ENCODE peak calls at places on chromosomes 16 and 17, in six cellular contexts. One of them, this sample, is unnamed.

GRCh38 chr16:27103954-27104353 is 37.2 kb downstream of the C16orf82 start:
- DNase-seq in substantia nigra: no peak
- DNase-seq in naive thymus-derived CD4-positive, alpha-beta T cell: no peak
- DNase-seq in PC-3: no peak
- DNase-seq in right atrium auricular region: no peak
- DNase-seq in fibroblast of lung: no peak
- DNase-seq in this sample: no peak

GRCh38 chr17:30395398-30396022 is 16.8 kb downstream of the CPD start:
- DNase-seq in naive thymus-derived CD4-positive, alpha-beta T cell: no peak
- DNase-seq in substantia nigra: no peak
- DNase-seq in fibroblast of lung: no peak
- DNase-seq in PC-3: no peak
- DNase-seq in right atrium auricular region: no peak
- DNase-seq in this sample: no peak

GRCh38 chr16:82750078-82750477 is 123.3 kb downstream of the CDH13 start:
- DNase-seq in PC-3: no peak
- DNase-seq in fibroblast of lung: no peak
- DNase-seq in naive thymus-derived CD4-positive, alpha-beta T cell: no peak
- DNase-seq in substantia nigra: no peak
- DNase-seq in right atrium auricular region: no peak
- DNase-seq in this sample: no peak

GRCh38 chr16:81575307-81575706 is 130.7 kb downstream of the CMIP start:
- DNase-seq in PC-3: no peak
- DNase-seq in substantia nigra: no peak
- DNase-seq in fibroblast of lung: no peak
- DNase-seq in right atrium auricular region: no peak
- DNase-seq in naive thymus-derived CD4-positive, alpha-beta T cell: no peak
- DNase-seq in this sample: no peak

GRCh38 chr17:19740933-19741332 is 7.2 kb downstream of the ALDH3A1 start:
- DNase-seq in substantia nigra: no peak
- DNase-seq in PC-3: no peak
- DNase-seq in fibroblast of lung: no peak
- DNase-seq in naive thymus-derived CD4-positive, alpha-beta T cell: no peak
- DNase-seq in right atrium auricular region: no peak
- DNase-seq in this sample: no peak

GRCh38 chr16:27806986-27807385 is 256.5 kb downstream of the GSG1L start:
- DNase-seq in substantia nigra: no peak
- DNase-seq in fibroblast of lung: no peak
- DNase-seq in PC-3: no peak
- DNase-seq in right atrium auricular region: no peak
- DNase-seq in naive thymus-derived CD4-positive, alpha-beta T cell: no peak
- DNase-seq in this sample: no peak

GRCh38 chr17:48997103-48997826 is at the start of gene IGF2BP1:
- DNase-seq in fibroblast of lung: peak
- DNase-seq in right atrium auricular region: peak
- DNase-seq in PC-3: no peak
- DNase-seq in naive thymus-derived CD4-positive, alpha-beta T cell: no peak
- DNase-seq in substantia nigra: no peak
- DNase-seq in this sample: no peak

GRCh38 chr16:71500964-71501363 is 11.8 kb upstream of the ZNF19 start:
- DNase-seq in right atrium auricular region: no peak
- DNase-seq in naive thymus-derived CD4-positive, alpha-beta T cell: no peak
- DNase-seq in PC-3: no peak
- DNase-seq in substantia nigra: no peak
- DNase-seq in fibroblast of lung: no peak
- DNase-seq in this sample: no peak

GRCh38 chr17:62898239-62898864 is 67.7 kb upstream of the TANC2 start:
- DNase-seq in naive thymus-derived CD4-positive, alpha-beta T cell: no peak
- DNase-seq in PC-3: no peak
- DNase-seq in right atrium auricular region: no peak
- DNase-seq in substantia nigra: no peak
- DNase-seq in fibroblast of lung: no peak
- DNase-seq in this sample: no peak

GRCh38 chr17:56661906-56662305 is 68.4 kb downstream of the NOG start:
- DNase-seq in fibroblast of lung: no peak
- DNase-seq in substantia nigra: no peak
- DNase-seq in right atrium auricular region: no peak
- DNase-seq in PC-3: no peak
- DNase-seq in naive thymus-derived CD4-positive, alpha-beta T cell: no peak
- DNase-seq in this sample: no peak

GRCh38 chr17:37830151-37830993 is 85.5 kb upstream of the HNF1B start:
- DNase-seq in substantia nigra: no peak
- DNase-seq in fibroblast of lung: no peak
- DNase-seq in PC-3: no peak
- DNase-seq in right atrium auricular region: no peak
- DNase-seq in naive thymus-derived CD4-positive, alpha-beta T cell: no peak
- DNase-seq in this sample: no peak

GRCh38 chr17:6137716-6138502 is 67.7 kb downstream of the WSCD1 start:
- DNase-seq in right atrium auricular region: no peak
- DNase-seq in substantia nigra: no peak
- DNase-seq in PC-3: no peak
- DNase-seq in fibroblast of lung: no peak
- DNase-seq in naive thymus-derived CD4-positive, alpha-beta T cell: no peak
- DNase-seq in this sample: no peak

GRCh38 chr16:87551487-87551886 is 50.8 kb upstream of the JPH3 start:
- DNase-seq in PC-3: no peak
- DNase-seq in right atrium auricular region: no peak
- DNase-seq in fibroblast of lung: no peak
- DNase-seq in naive thymus-derived CD4-positive, alpha-beta T cell: no peak
- DNase-seq in substantia nigra: no peak
- DNase-seq in this sample: no peak

GRCh38 chr17:20189322-20189721 is 180.2 kb downstream of the SPECC1 start:
- DNase-seq in PC-3: peak
- DNase-seq in fibroblast of lung: peak
- DNase-seq in substantia nigra: peak
- DNase-seq in naive thymus-derived CD4-positive, alpha-beta T cell: no peak
- DNase-seq in right atrium auricular region: no peak
- DNase-seq in this sample: peak

GRCh38 chr16:24544640-24545039 is 5.3 kb downstream of the RBBP6 start:
- DNase-seq in substantia nigra: no peak
- DNase-seq in right atrium auricular region: no peak
- DNase-seq in fibroblast of lung: peak
- DNase-seq in PC-3: no peak
- DNase-seq in naive thymus-derived CD4-positive, alpha-beta T cell: no peak
- DNase-seq in this sample: no peak

GRCh38 chr16:52561910-52562741 is 15.2 kb upstream of the TOX3 start:
- DNase-seq in fibroblast of lung: no peak
- DNase-seq in substantia nigra: no peak
- DNase-seq in naive thymus-derived CD4-positive, alpha-beta T cell: no peak
- DNase-seq in right atrium auricular region: no peak
- DNase-seq in PC-3: no peak
- DNase-seq in this sample: no peak

GRCh38 chr17:81373536-81374160 is 21.6 kb upstream of the BAHCC1 start:
- DNase-seq in right atrium auricular region: no peak
- DNase-seq in substantia nigra: no peak
- DNase-seq in fibroblast of lung: no peak
- DNase-seq in PC-3: no peak
- DNase-seq in naive thymus-derived CD4-positive, alpha-beta T cell: no peak
- DNase-seq in this sample: no peak

GRCh38 chr17:65954148-65954449 is 237.8 kb downstream of the CEP112 start:
- DNase-seq in substantia nigra: no peak
- DNase-seq in naive thymus-derived CD4-positive, alpha-beta T cell: no peak
- DNase-seq in PC-3: no peak
- DNase-seq in right atrium auricular region: no peak
- DNase-seq in fibroblast of lung: no peak
- DNase-seq in this sample: no peak

GRCh38 chr16:73037845-73038570 is 9.9 kb downstream of the ZFHX3 start:
- DNase-seq in right atrium auricular region: no peak
- DNase-seq in substantia nigra: no peak
- DNase-seq in PC-3: no peak
- DNase-seq in fibroblast of lung: no peak
- DNase-seq in naive thymus-derived CD4-positive, alpha-beta T cell: no peak
- DNase-seq in this sample: no peak

GRCh38 chr16:27706803-27707685 is 157.1 kb downstream of the KATNIP start:
- DNase-seq in PC-3: no peak
- DNase-seq in naive thymus-derived CD4-positive, alpha-beta T cell: no peak
- DNase-seq in right atrium auricular region: no peak
- DNase-seq in substantia nigra: no peak
- DNase-seq in fibroblast of lung: no peak
- DNase-seq in this sample: no peak

GRCh38 chr17:36512641-36513040 is 22.0 kb downstream of the MYO19 start:
- DNase-seq in naive thymus-derived CD4-positive, alpha-beta T cell: no peak
- DNase-seq in right atrium auricular region: no peak
- DNase-seq in substantia nigra: no peak
- DNase-seq in PC-3: no peak
- DNase-seq in fibroblast of lung: no peak
- DNase-seq in this sample: no peak

GRCh38 chr17:62094175-62094574 is 29.1 kb upstream of the MED13 start:
- DNase-seq in naive thymus-derived CD4-positive, alpha-beta T cell: no peak
- DNase-seq in PC-3: no peak
- DNase-seq in right atrium auricular region: no peak
- DNase-seq in substantia nigra: no peak
- DNase-seq in fibroblast of lung: no peak
- DNase-seq in this sample: peak

GRCh38 chr16:4931381-4931780 is 5.6 kb downstream of the PPL start:
- DNase-seq in fibroblast of lung: no peak
- DNase-seq in right atrium auricular region: no peak
- DNase-seq in naive thymus-derived CD4-positive, alpha-beta T cell: no peak
- DNase-seq in substantia nigra: no peak
- DNase-seq in PC-3: no peak
- DNase-seq in this sample: no peak

GRCh38 chr16:2963611-2964415 is at the start of gene KREMEN2:
- DNase-seq in naive thymus-derived CD4-positive, alpha-beta T cell: no peak
- DNase-seq in PC-3: peak
- DNase-seq in substantia nigra: no peak
- DNase-seq in fibroblast of lung: no peak
- DNase-seq in right atrium auricular region: no peak
- DNase-seq in this sample: peak

GRCh38 chr17:19546289-19547065 is 12.8 kb downstream of the SLC47A1 start:
- DNase-seq in substantia nigra: peak
- DNase-seq in naive thymus-derived CD4-positive, alpha-beta T cell: peak
- DNase-seq in PC-3: peak
- DNase-seq in right atrium auricular region: no peak
- DNase-seq in fibroblast of lung: no peak
- DNase-seq in this sample: no peak

GRCh38 chr17:71327376-71328059 is 793.3 kb upstream of the SOX9 start:
- DNase-seq in substantia nigra: no peak
- DNase-seq in right atrium auricular region: no peak
- DNase-seq in fibroblast of lung: peak
- DNase-seq in naive thymus-derived CD4-positive, alpha-beta T cell: no peak
- DNase-seq in PC-3: peak
- DNase-seq in this sample: peak

DNA sequence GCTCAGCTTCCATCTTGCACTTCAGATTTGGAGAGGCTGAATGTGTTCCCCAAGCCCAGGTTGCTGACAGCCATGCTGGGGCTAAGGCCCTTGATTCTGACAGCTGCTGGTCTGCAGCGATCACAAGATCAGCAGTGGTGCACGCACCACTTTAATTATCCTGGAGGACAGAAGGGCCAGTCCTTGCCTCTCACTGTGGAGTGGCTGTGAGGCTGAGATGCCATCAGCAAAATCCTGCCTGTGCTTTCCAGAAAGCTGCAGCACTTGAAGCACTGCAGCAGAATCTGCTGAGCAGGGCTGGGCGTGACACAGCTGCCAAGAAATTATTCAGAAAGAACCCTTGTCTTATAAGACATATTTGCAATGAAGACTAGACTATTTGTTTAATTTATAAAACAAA is 37.1 kb downstream of the NUP93 start:
- DNase-seq in PC-3: no peak
- DNase-seq in substantia nigra: no peak
- DNase-seq in naive thymus-derived CD4-positive, alpha-beta T cell: no peak
- DNase-seq in fibroblast of lung: no peak
- DNase-seq in right atrium auricular region: no peak
- DNase-seq in this sample: no peak
- H3K27ac ChIP-seq in PC-3: no peak
- H3K27ac ChIP-seq in substantia nigra: no peak
- H3K27ac ChIP-seq in naive thymus-derived CD4-positive, alpha-beta T cell: no peak
- H3K27ac ChIP-seq in fibroblast of lung: no peak
- H3K27ac ChIP-seq in right atrium auricular region: no peak
- H3K27ac ChIP-seq in this sample: no peak

DNA sequence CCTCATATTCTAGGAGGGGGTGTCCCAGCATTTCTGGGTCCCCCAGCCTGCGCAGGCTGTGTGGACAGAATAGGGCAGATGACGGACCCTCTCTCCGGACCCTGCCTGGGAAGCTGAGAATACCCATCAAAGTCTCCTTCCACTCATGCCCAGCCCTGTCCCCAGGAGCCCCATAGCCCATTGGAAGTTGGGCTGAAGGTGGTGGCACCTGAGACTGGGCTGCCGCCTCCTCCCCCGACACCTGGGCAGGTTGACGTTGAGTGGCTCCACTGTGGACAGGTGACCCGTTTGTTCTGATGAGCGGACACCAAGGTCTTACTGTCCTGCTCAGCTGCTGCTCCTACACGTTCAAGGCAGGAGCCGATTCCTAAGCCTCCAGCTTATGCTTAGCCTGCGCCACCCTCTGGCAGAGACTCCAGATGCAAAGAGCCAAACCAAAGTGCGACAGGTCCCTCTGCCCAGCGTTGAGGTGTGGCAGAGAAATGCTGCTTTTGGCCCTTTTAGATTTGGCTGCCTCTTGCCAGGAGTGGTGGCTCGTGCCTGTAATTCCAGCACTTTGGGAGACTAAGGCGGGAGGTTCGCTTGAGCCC is 11.6 kb downstream of the STH start:
- DNase-seq in substantia nigra: no peak
- DNase-seq in right atrium auricular region: no peak
- DNase-seq in naive thymus-derived CD4-positive, alpha-beta T cell: no peak
- DNase-seq in PC-3: no peak
- DNase-seq in fibroblast of lung: no peak
- DNase-seq in this sample: no peak
- H3K27ac ChIP-seq in substantia nigra: no peak
- H3K27ac ChIP-seq in right atrium auricular region: no peak
- H3K27ac ChIP-seq in naive thymus-derived CD4-positive, alpha-beta T cell: no peak
- H3K27ac ChIP-seq in PC-3: no peak
- H3K27ac ChIP-seq in fibroblast of lung: no peak
- H3K27ac ChIP-seq in this sample: no peak

GRCh38 chr16:57685633-57686032 is 9.0 kb upstream of the DRC7 start:
- DNase-seq in right atrium auricular region: no peak
- DNase-seq in fibroblast of lung: no peak
- DNase-seq in substantia nigra: no peak
- DNase-seq in PC-3: no peak
- DNase-seq in naive thymus-derived CD4-positive, alpha-beta T cell: no peak
- DNase-seq in this sample: no peak
- H3K27ac ChIP-seq in right atrium auricular region: no peak
- H3K27ac ChIP-seq in fibroblast of lung: no peak
- H3K27ac ChIP-seq in substantia nigra: no peak
- H3K27ac ChIP-seq in PC-3: no peak
- H3K27ac ChIP-seq in naive thymus-derived CD4-positive, alpha-beta T cell: no peak
- H3K27ac ChIP-seq in this sample: no peak

GRCh38 chr17:59858167-59858790 is 34.5 kb downstream of the TUBD1 start:
- DNase-seq in naive thymus-derived CD4-positive, alpha-beta T cell: no peak
- DNase-seq in right atrium auricular region: no peak
- DNase-seq in PC-3: no peak
- DNase-seq in substantia nigra: no peak
- DNase-seq in fibroblast of lung: no peak
- DNase-seq in this sample: no peak

GRCh38 chr17:59848778-59849177 is 44.0 kb downstream of the TUBD1 start:
- DNase-seq in right atrium auricular region: peak
- DNase-seq in PC-3: peak
- DNase-seq in fibroblast of lung: peak
- DNase-seq in naive thymus-derived CD4-positive, alpha-beta T cell: no peak
- DNase-seq in substantia nigra: no peak
- DNase-seq in this sample: peak

GRCh38 chr17:59851431-59852375 is 41.0 kb downstream of the TUBD1 start:
- DNase-seq in PC-3: peak
- DNase-seq in right atrium auricular region: no peak
- DNase-seq in fibroblast of lung: peak
- DNase-seq in substantia nigra: no peak
- DNase-seq in naive thymus-derived CD4-positive, alpha-beta T cell: no peak
- DNase-seq in this sample: peak

GRCh38 chr17:59856859-59857794 is 35.6 kb downstream of the TUBD1 start:
- DNase-seq in fibroblast of lung: no peak
- DNase-seq in substantia nigra: no peak
- DNase-seq in PC-3: peak
- DNase-seq in right atrium auricular region: no peak
- DNase-seq in naive thymus-derived CD4-positive, alpha-beta T cell: no peak
- DNase-seq in this sample: no peak

GRCh38 chr17:59853168-59853918 is 39.4 kb downstream of the TUBD1 start:
- DNase-seq in fibroblast of lung: peak
- DNase-seq in PC-3: peak
- DNase-seq in right atrium auricular region: no peak
- DNase-seq in substantia nigra: no peak
- DNase-seq in naive thymus-derived CD4-positive, alpha-beta T cell: peak
- DNase-seq in this sample: peak
- H3K27ac ChIP-seq in fibroblast of lung: peak
- H3K27ac ChIP-seq in PC-3: peak
- H3K27ac ChIP-seq in right atrium auricular region: peak
- H3K27ac ChIP-seq in substantia nigra: no peak
- H3K27ac ChIP-seq in naive thymus-derived CD4-positive, alpha-beta T cell: no peak
- H3K27ac ChIP-seq in this sample: peak